ENCODE peak calls at places on chromosomes 1 and 21, in four cellular contexts. J, A, U and N are unnamed samples.

GRCh38 chr1:228691926-228692325 is 43.4 kb upstream of the RHOU start:
- DNase-seq in J (no peak), A (no peak), U (peak), N (no peak)

GRCh38 chr1:156241311-156241811 is 623 bp upstream of the BGLAP start:
- DNase-seq in J (no peak), U (no peak), A (no peak), N (no peak)

GRCh38 chr1:186605762-186606350 is 74.4 kb downstream of the PTGS2 start:
- DNase-seq in J (no peak), A (peak), U (peak), N (no peak)

GRCh38 chr1:49298304-49298703 is 521.6 kb upstream of the BEND5 start:
- DNase-seq in U (no peak), A (no peak), J (no peak), N (no peak)

GRCh38 chr1:93938461-93939145 is 29.4 kb upstream of the GCLM start:
- DNase-seq in U (no peak), A (no peak), J (no peak), N (no peak)

GRCh38 chr21:42850866-42851391 is 28.4 kb downstream of the WDR4 start:
- DNase-seq in A (no peak), J (no peak), U (no peak), N (peak)

GRCh38 chr1:16046865-16047264 is 3.3 kb downstream of the CLCNKB start:
- DNase-seq in A (no peak), J (no peak), U (no peak), N (no peak)

GRCh38 chr1:151060241-151061011 is at the start of gene MLLT11:
- DNase-seq in A (peak), U (peak), J (peak), N (no peak)

GRCh38 chr1:240732390-240732789 is 120.4 kb upstream of the GREM2 start:
- DNase-seq in U (no peak), J (no peak), A (no peak), N (no peak)

GRCh38 chr21:37655601-37656300 is 260.5 kb downstream of the KCNJ6 start:
- DNase-seq in J (no peak), A (no peak), U (no peak), N (no peak)
- TF ChIP-seq CTCF in J (no peak), A (no peak), U (no peak), N (no peak)

DNA sequence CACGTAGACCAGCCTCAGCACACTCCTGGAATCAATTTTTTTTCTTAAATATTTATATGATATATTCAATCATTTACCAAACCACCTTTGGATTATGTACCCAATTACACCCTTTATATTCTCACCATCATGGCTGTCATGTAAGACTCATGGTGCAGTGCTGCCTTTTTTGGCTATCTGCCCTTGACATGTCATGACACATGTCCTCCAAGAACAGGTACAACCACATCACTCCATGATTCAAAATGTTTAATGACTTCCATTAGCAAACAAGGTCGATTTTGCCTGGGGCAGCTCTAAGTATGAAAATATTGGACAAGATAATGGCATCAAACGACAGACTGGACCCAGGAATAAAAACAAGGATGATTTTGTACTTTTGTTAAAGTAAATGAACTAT is 861.1 kb upstream of the ADAMTS5 start:
- DNase-seq in A (no peak), J (no peak), U (no peak), N (no peak)
- TF ChIP-seq CTCF in A (no peak), J (no peak), U (no peak), N (no peak)

DNA sequence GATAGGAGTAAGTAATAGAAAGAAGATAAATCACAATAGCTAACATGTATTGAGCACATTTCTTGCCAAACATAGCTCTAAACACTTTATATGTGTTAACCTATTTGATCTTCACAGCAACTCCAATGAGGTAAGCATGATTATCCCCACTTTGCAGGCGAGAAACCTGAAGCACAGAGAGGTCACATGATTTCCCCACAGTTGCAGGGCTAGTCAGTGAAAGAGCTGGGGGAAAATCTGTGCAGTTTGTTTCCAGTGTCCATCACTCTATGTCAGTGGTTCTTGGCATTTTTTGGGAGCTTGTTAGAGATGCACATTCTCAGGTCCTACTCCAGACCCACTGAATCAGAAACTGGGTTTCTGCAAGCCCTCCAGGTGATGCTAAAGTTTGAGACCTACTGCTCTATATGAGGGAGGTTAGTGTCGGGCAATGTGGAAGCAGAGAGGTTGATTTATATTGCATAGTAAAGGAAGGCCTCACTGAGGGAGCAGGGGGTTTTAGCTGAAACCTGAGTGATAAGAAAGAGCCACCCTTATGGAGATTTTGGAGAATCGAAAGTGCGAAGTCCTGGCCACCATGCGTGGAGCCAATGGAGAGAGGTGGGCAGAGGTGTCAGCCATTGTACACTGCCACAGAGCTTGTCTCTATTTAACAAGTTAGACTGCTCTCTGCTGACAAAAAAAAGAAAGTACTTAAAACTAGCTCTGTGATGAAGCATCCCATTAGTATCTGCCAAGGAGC is 20.9 kb downstream of the MCOLN3 start:
- DNase-seq in U (no peak), J (no peak), A (no peak), N (no peak)
- TF ChIP-seq CTCF in U (no peak), J (no peak), A (no peak), N (no peak)

GRCh38 chr1:61641171-61641570 is 83.8 kb downstream of the TM2D1 start:
- DNase-seq in U (no peak), J (no peak), A (no peak), N (no peak)

GRCh38 chr1:61642475-61643232 is 82.3 kb downstream of the TM2D1 start:
- DNase-seq in J (no peak), U (no peak), A (no peak), N (no peak)

GRCh38 chr1:61639937-61640336 is 85.0 kb downstream of the TM2D1 start:
- DNase-seq in A (no peak), J (no peak), U (no peak), N (no peak)

GRCh38 chr1:61640531-61641125 is 84.3 kb downstream of the TM2D1 start:
- DNase-seq in J (no peak), A (no peak), U (no peak), N (no peak)

DNA sequence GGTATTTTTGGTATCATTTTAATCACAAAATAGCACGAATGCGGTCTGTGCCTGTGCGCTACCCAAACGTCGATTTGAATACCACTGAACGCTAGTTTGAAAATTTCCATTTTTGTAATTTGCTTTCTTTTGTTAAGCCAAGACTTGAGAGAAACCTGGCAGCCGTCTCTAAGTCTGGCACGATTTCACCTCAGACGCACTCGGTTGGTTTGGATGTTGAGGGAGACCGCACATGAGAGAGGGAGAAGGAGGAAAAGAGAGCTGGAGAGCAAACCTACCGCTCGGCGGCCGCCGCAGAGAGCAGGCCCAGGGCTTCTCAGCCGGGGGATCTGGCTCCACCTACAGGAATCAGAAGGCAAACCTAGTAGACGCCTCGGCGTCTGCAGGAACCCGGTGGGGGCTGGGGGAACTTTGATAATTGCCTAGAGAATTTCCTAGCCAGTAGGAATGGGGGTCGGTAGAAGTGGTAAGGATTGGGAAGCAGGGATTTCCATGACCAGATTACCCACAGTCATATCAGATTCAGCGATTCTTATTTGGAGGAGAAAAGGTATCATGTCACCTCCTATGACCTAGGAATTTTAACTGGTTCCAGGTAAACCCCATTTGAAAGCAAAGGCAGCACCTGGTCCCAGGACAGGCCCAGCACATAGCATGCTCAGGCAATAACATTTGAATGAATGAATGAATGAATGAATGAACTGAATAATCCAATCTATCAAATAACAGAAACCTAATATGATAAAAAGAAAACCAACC is 83.2 kb downstream of the TM2D1 start:
- DNase-seq in J (peak), A (peak), U (peak), N (peak)
- TF ChIP-seq CTCF in J (peak), A (peak), U (peak), N (peak)